ENCODE peak calls at places on chromosomes 1 and 21, in nine cellular contexts. S, A, D, B, Z, G, C, E and J are unnamed samples. For H3K36me3, the result is how much of the 10 kb centered on the place peaks cover.

GRCh38 chr1:43270421-43271095 is 775 bp downstream of the TMEM125 start:
- DNase-seq in S (no peak), A (no peak), D (no peak), B (peak), Z (peak), G (peak), C (no peak), E (peak), J (peak)

GRCh38 chr1:227805606-227806197 is 9.8 kb upstream of the PRSS38 start:
- DNase-seq in S (no peak), A (no peak), D (no peak), B (no peak), Z (no peak), G (no peak), C (no peak), E (no peak), J (no peak)

GRCh38 chr1:7454052-7454815 is 316.9 kb upstream of the VAMP3 start:
- DNase-seq in S (no peak), A (no peak), D (no peak), B (no peak), Z (peak), G (peak), C (no peak), E (no peak), J (peak)

GRCh38 chr1:219442575-219442974 is 170.3 kb downstream of the ZC3H11B start:
- DNase-seq in S (peak), A (no peak), D (no peak), B (no peak), Z (no peak), G (no peak), C (no peak), E (no peak), J (no peak)

GRCh38 chr1:236400061-236400638 is 6.1 kb downstream of the EDARADD start:
- DNase-seq in S (no peak), A (no peak), D (no peak), B (no peak), Z (peak), G (peak), C (no peak), E (no peak), J (no peak)

GRCh38 chr1:70916028-70916427 is 131.6 kb downstream of the PTGER3 start:
- DNase-seq in S (no peak), A (no peak), D (no peak), B (no peak), Z (no peak), G (no peak), C (no peak), E (no peak), J (no peak)

GRCh38 chr21:44532712-44533111 is 7.3 kb downstream of the KRTAP10-1 start:
- DNase-seq in S (no peak), A (no peak), D (peak), B (no peak), Z (no peak), G (peak), C (no peak), E (no peak), J (no peak)

GRCh38 chr1:116514708-116515525 is 55.9 kb downstream of the CD58 start:
- DNase-seq in S (no peak), A (peak), D (no peak), B (peak), Z (no peak), G (no peak), C (peak), E (no peak), J (no peak)

GRCh38 chr1:192270398-192270797 is 46.4 kb upstream of the RGS21 start:
- DNase-seq in S (peak), A (no peak), D (no peak), B (no peak), Z (no peak), G (no peak), C (no peak), E (no peak), J (no peak)

GRCh38 chr1:220990417-220991337 is 111.4 kb downstream of the HLX start:
- DNase-seq in S (peak), A (no peak), D (no peak), B (no peak), Z (no peak), G (no peak), C (no peak), E (no peak), J (peak)

GRCh38 chr1:16980473-16981268 is at the start of gene MFAP2:
- DNase-seq in S (no peak), A (no peak), D (no peak), B (no peak), Z (peak), G (peak), C (no peak), E (no peak), J (peak)

GRCh38 chr1:27539901-27540861 is 50.2 kb upstream of the WASF2 start:
- DNase-seq in S (peak), A (no peak), D (no peak), B (no peak), Z (no peak), G (no peak), C (no peak), E (no peak), J (no peak)

GRCh38 chr1:31904339-31905092 is 33.7 kb downstream of the PTP4A2 start:
- DNase-seq in S (no peak), A (no peak), D (peak), B (peak), Z (no peak), G (no peak), C (no peak), E (no peak), J (no peak)

GRCh38 chr1:50179639-50180038 is 70.9 kb downstream of the ELAVL4 start:
- DNase-seq in S (no peak), A (no peak), D (no peak), B (no peak), Z (no peak), G (no peak), C (no peak), E (no peak), J (no peak)

DNA sequence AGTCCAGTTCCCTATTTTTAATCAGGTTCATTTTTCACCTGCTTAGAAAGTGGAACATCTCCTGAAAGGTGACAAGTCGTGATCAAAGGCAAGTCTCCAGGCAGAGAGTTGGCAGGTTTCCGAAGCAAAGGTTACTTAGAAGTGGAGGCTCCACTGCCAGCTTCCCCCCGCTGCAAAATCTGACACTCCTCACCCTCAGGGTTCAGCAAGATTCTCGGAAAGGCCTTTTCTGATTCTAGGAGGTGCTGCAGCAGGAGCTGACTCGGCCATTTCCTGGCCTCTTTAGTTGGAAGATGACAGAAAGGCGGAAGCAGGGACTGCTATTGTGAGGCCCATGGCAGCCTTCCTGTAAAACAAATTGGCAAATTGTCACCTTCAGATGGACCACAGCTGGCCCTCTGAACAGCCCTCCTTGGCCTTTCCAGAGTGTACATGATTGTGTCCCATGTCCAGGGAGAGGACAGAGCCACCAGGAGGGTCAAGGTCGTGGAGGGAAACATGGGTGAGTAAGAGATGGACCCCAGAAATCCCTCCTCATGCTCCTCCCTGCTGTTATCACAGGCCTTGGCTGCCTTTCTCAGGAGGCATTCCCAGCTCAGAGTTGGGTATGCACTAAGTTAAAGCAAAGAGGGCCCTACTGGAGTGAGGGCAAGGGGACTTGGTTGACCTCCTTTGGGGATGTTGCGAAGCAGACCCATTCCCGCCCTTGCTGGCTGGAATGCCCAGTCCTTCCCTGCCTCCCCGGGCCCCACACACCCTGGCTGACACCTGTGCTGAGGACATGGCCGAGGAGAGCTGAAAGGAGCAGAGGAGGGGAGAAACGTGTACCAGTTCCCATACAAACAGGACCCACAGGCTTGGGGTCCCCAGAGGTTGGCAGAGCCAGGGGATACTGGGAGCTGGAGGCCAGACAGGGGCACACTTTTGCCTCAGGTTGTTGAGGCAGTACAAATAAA is 115.5 kb upstream of the IRF2BP2 start:
- DNase-seq in S (peak), A (peak), D (no peak), B (no peak), Z (no peak), G (no peak), C (no peak), E (no peak), J (no peak)
- H3K36me3 ChIP-seq in S (under half), A (under half), D (under half), B (under half), Z (under half), G (under half), C (under half), E (under half), J (under half)

DNA sequence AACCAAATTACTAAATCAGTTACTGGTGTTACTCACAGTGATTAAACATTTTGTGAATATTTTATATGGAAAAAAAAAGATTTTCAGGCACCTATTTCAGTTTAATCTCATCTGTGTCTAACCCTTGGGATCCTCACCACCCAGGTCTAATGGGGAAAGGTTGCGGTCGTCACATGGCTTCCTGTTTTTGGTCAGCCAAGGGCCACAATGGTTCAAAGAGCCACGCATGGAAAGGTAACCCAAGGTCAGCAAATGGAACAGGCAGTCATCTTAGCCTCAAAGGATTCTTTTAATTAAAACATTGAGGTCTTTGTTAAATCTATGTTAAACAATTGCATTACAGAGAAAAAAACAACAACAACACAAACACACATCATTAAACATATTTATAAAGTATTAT is 21.9 kb downstream of the SRSF4 start:
- DNase-seq in S (no peak), A (no peak), D (no peak), B (no peak), Z (no peak), G (no peak), C (no peak), E (no peak), J (no peak)
- H3K36me3 ChIP-seq in S (under half), A (under half), D (half or more), B (half or more), Z (under half), G (under half), C (under half), E (under half), J (half or more)

GRCh38 chr21:25563399-25564116 is 43.7 kb downstream of the MRPL39 start:
- DNase-seq in S (peak), A (no peak), D (no peak), B (no peak), Z (no peak), G (no peak), C (no peak), E (no peak), J (no peak)

GRCh38 chr21:25562660-25563059 is 44.6 kb downstream of the MRPL39 start:
- DNase-seq in S (peak), A (no peak), D (no peak), B (no peak), Z (no peak), G (no peak), C (no peak), E (no peak), J (no peak)

GRCh38 chr21:25564349-25564948 is 42.8 kb downstream of the MRPL39 start:
- DNase-seq in S (no peak), A (no peak), D (no peak), B (no peak), Z (no peak), G (no peak), C (no peak), E (no peak), J (no peak)

GRCh38 chr21:25560151-25560783 is 47.0 kb downstream of the MRPL39 start:
- DNase-seq in S (no peak), A (no peak), D (no peak), B (peak), Z (no peak), G (no peak), C (no peak), E (no peak), J (peak)

GRCh38 chr21:25561668-25562641 is 45.3 kb downstream of the MRPL39 start:
- DNase-seq in S (peak), A (peak), D (peak), B (peak), Z (peak), G (peak), C (peak), E (no peak), J (no peak)
- H3K36me3 ChIP-seq in S (under half), A (under half), D (under half), B (under half), Z (under half), G (under half), C (under half), E (under half), J (under half)

GRCh38 chr1:77571642-77572041 is 110.8 kb downstream of the ZZZ3 start:
- DNase-seq in S (no peak), A (no peak), D (no peak), B (no peak), Z (no peak), G (no peak), C (no peak), E (no peak), J (no peak)
- H3K36me3 ChIP-seq in S (under half), A (under half), D (half or more), B (half or more), Z (under half), G (under half), C (under half), E (under half), J (under half)

DNA sequence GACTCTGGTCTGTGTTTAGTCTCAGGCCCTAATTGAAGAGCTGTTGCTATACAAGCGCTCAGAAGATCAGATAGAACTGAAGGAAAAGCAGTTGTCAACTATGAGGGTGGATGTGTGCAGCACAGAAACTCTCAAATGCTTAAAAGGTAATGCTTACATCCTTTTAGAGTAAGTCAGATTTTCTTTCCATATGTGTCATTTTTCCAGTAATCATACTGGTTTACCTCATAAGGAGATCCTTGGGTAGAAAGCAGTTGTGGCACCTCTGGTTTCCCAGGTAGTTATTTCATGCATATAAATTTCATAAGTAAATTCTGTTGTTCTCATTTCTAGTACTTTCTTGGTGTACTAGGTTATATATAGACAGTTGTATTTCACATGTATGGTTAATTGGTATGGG is 43.0 kb upstream of the TARS2 start:
- DNase-seq in S (no peak), A (no peak), D (no peak), B (no peak), Z (no peak), G (no peak), C (no peak), E (no peak), J (no peak)
- H3K36me3 ChIP-seq in S (under half), A (under half), D (half or more), B (half or more), Z (under half), G (under half), C (under half), E (under half), J (under half)

GRCh38 chr1:230231739-230232075 is 164.7 kb downstream of the GALNT2 start:
- DNase-seq in S (no peak), A (no peak), D (peak), B (peak), Z (peak), G (no peak), C (no peak), E (no peak), J (peak)
- H3K36me3 ChIP-seq in S (under half), A (under half), D (under half), B (under half), Z (under half), G (under half), C (under half), E (under half), J (under half)

DNA sequence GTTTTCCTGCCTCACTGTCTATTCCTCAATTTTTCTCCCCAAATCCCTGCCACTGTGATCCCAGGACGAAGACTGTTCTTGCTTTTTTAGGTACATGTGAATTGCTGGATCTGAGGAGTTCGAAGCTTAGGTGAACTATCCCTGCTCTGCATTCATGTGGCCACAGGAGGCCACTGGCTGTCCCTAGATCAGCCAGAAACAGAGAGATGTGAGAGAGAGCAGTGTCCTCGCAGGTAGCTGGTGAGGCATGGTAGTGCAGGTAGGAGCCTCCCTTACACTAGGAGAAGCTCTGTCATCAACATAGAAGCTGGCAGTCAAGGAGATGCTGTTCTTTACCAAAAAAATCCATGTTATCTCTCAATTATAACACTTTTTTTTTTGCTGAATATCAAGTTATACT is 71.5 kb downstream of the USP24 start:
- DNase-seq in S (no peak), A (no peak), D (no peak), B (no peak), Z (no peak), G (peak), C (no peak), E (peak), J (no peak)
- H3K36me3 ChIP-seq in S (under half), A (under half), D (half or more), B (half or more), Z (half or more), G (under half), C (under half), E (under half), J (half or more)